ENCODE peak calls at places on chromosomes 12 and 14, in five cellular contexts. H, B, Q, F and K are unnamed samples.

GRCh38 chr14:72590577-72590976 is 303.3 kb downstream of the DPF3 start:
- DNase-seq in B (no peak), F (no peak), Q (no peak), H (no peak), K (no peak)

GRCh38 chr14:101899263-101899662 is 65.1 kb upstream of the DYNC1H1 start:
- DNase-seq in B (no peak), Q (no peak), H (no peak), F (no peak), K (no peak)

GRCh38 chr14:96671218-96671617 is 126.0 kb upstream of the VRK1 start:
- DNase-seq in H (no peak), Q (no peak), F (no peak), B (no peak), K (no peak)

GRCh38 chr14:70955543-70956480 is 48.6 kb downstream of the PCNX1 start:
- DNase-seq in F (no peak), B (no peak), H (peak; percentile 36), Q (peak; percentile 17), K (no peak)

GRCh38 chr12:111330800-111331752 is 37.8 kb downstream of the PHETA1 start:
- DNase-seq in Q (peak; percentile 33), B (no peak), F (no peak), H (peak; percentile 65), K (peak; percentile 37)

GRCh38 chr12:49338830-49339463 is 2.0 kb upstream of the C1QL4 start:
- DNase-seq in Q (no peak), H (no peak), B (peak; percentile 3), F (no peak), K (no peak)

GRCh38 chr12:93972411-93973208 is 175.8 kb upstream of the PLXNC1 start:
- DNase-seq in B (no peak), F (no peak), H (no peak), Q (no peak), K (no peak)

GRCh38 chr14:38137005-38137404 is 70.7 kb upstream of the SSTR1 start:
- DNase-seq in Q (no peak), F (no peak), B (no peak), H (no peak), K (no peak)

GRCh38 chr14:33457021-33457420 is 493.9 kb downstream of the EGLN3 start:
- DNase-seq in Q (no peak), F (no peak), B (no peak), H (no peak), K (peak; percentile 50)

GRCh38 chr12:121576851-121577391 is 3.9 kb downstream of the KDM2B start:
- DNase-seq in Q (no peak), B (no peak), H (no peak), F (peak; percentile 31), K (peak; percentile 11)

GRCh38 chr12:8628731-8629130 is 16.1 kb upstream of the AICDA start:
- DNase-seq in H (no peak), F (no peak), B (no peak), Q (no peak), K (no peak)

GRCh38 chr12:42557586-42558172 is 31.9 kb downstream of the PRICKLE1 start:
- DNase-seq in B (no peak), Q (no peak), H (no peak), F (no peak), K (no peak)

GRCh38 chr12:4939418-4940023 is 29.8 kb downstream of the KCNA1 start:
- DNase-seq in H (no peak), Q (no peak), F (no peak), B (no peak), K (no peak)

GRCh38 chr12:100758083-100758482 is 36.5 kb upstream of the ANO4 start:
- DNase-seq in H (no peak), F (no peak), Q (no peak), B (no peak), K (no peak)

GRCh38 chr12:114241973-114242434 is 163.9 kb downstream of the TBX5 start:
- DNase-seq in F (no peak), H (no peak), Q (no peak), B (no peak), K (no peak)

GRCh38 chr12:121114019-121114639 is 18.5 kb upstream of the P2RX7 start:
- DNase-seq in F (no peak), B (no peak), Q (no peak), H (no peak), K (peak; percentile 58)

GRCh38 chr12:50222275-50222783 is 55.2 kb upstream of the CERS5 start:
- DNase-seq in B (peak; percentile 33), Q (no peak), F (peak; percentile 30), H (peak; percentile 81), K (peak; percentile 86)

GRCh38 chr12:31007636-31008175 is 66.0 kb upstream of the DDX11 start:
- DNase-seq in Q (no peak), H (no peak), F (no peak), B (no peak), K (no peak)

GRCh38 chr12:26680724-26681455 is 152.1 kb downstream of the ITPR2 start:
- DNase-seq in Q (no peak), B (no peak), F (no peak), H (no peak), K (peak; percentile 9)

GRCh38 chr14:80095623-80096022 is 115.7 kb downstream of the DIO2 start:
- DNase-seq in H (no peak), Q (no peak), F (no peak), B (no peak), K (peak; percentile 21)

GRCh38 chr14:91899213-91899612 is 31.9 kb upstream of the TC2N start:
- DNase-seq in Q (peak; percentile 27), F (no peak), H (no peak), B (peak; percentile 70), K (no peak)
- TF ChIP-seq CTCF in Q (no peak), F (no peak), H (no peak), B (no peak), K (no peak)

GRCh38 chr14:35404496-35405303 is at the start of gene NFKBIA:
- DNase-seq in Q (peak; percentile 92), F (peak; percentile 73), B (peak; percentile 93), H (peak; percentile 96), K (peak; percentile 94)
- TF ChIP-seq CTCF in Q (no peak), F (peak; percentile 43), B (no peak), H (peak; percentile 30), K (peak; percentile 2)

DNA sequence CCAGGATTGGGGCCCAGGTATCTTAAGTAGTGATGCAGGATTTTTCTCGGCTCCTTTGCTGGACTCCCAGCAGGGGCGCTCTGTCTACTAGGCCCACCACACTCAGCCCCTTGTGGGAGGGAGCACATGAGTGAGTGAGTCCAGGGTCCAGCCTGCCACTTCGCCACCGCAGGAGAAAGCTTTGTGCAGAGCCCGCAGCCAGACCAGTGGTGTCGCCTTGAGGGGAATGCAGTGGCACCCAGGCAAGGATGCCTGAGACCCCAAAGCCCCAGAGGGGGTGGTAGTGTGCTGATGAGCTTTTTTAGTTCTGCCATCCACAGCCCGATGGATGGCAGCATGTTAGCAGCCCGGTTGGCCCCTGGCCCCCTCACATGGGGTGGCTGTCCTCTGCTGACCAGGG is 5.4 kb upstream of the MRPS35 start:
- DNase-seq in B (no peak), H (peak; percentile 42), Q (no peak), F (no peak), K (no peak)
- TF ChIP-seq CTCF in B (no peak), H (no peak), Q (no peak), F (peak; percentile 17), K (no peak)

GRCh38 chr12:39830862-39831520 is 211.4 kb upstream of the ABCD2 start:
- DNase-seq in H (no peak), Q (no peak), F (no peak), B (no peak), K (no peak)
- TF ChIP-seq CTCF in H (no peak), Q (no peak), F (no peak), B (no peak), K (no peak)

DNA sequence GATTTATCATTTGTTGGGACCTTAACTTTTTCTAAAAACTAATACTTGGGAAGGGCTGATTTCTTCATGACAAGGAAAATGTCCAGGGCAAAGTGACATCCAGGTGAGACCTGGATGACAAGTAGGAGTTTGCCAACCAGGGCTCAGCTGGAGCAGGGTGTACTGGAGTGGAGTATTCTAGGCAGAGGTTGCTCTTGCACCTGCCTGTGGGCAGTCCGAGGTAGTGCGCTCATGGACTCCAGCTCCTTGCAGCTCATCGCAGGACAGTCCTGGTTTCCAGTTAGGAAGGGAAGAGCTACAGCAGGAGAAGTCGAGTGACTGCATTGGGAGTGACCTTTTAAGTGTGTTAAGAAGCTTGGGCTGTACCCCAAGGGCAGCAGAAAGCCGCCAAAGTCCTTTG is 175.9 kb downstream of the PELI2 start:
- DNase-seq in H (no peak), F (no peak), Q (no peak), B (no peak), K (no peak)
- TF ChIP-seq CTCF in H (no peak), F (peak; percentile 16), Q (no peak), B (no peak), K (no peak)

DNA sequence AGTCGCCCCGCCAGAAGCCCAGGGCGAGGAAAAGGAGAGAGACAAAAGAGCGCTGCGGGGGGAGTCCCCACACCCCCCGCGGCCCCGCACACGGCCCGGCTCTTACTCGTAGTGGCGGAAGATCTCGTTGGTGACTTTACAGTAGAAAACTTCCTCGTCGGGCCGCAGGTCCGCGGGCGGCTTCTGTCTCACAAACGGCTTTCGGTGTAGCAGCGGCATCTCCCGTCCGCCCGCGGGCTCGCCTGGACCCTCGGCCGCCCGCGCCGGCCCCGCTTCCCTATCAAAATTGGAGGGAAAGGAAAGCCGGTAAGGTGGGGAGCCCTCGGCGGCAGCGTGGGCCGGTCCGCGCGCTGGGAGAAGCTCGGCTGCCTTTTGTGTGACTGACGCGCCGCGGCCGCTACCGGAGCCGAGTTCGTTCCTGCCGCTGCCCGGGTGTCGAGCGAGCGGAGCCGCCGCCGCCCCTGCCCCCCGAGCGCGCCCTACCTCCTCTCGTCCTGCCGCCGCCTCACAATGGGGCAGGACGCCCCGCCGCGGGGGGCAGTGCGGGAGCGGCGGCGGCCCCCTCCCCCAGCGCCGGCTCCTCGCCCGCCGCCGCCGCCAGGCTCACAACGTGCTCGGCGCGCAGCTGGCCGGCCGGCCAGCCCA is 652 bp downstream of the BAZ1A start:
- DNase-seq in B (peak; percentile 52), H (peak; percentile 76), Q (peak; percentile 42), F (peak; percentile 50), K (peak; percentile 49)
- TF ChIP-seq CTCF in B (no peak), H (peak; percentile 20), Q (no peak), F (peak; percentile 3), K (peak; percentile 26)

GRCh38 chr12:53476769-53477209 is 22.5 kb downstream of the MAP3K12 start:
- DNase-seq in H (no peak), Q (no peak), F (no peak), B (no peak), K (no peak)
- TF ChIP-seq CTCF in H (peak; percentile 34), Q (no peak), F (peak; percentile 48), B (no peak), K (peak; percentile 32)

DNA sequence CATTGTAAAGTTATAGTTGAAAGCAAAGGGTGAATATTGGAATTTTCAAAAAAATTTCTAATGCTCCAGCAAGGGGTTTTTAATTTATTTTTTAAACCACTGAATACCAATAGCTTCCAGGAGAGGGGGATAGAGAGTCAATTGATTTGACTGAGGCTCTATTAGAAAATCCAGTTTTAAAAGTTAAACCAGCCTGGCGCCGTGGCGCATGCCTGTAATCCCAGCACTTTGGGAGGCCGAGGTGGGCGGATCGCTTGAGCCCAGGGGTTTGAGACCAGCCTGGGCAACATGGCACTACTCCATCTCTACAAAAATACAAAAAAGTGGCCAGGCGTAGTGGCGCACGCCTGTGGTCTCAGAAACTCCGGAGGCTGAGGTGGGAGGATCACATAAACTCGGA is 150.1 kb downstream of the SLC38A4 start:
- DNase-seq in Q (peak; percentile 24), B (no peak), H (peak; percentile 50), F (no peak), K (peak; percentile 36)
- TF ChIP-seq CTCF in Q (no peak), B (no peak), H (peak; percentile 64), F (peak; percentile 79), K (peak; percentile 55)